ENCODE peak calls at places on chromosome 9, in five cellular contexts. D, E, P, H and B are unnamed samples.

GRCh38 chr9:89659473-89660256 is 54.9 kb downstream of the GADD45G start:
- DNase-seq in E (no peak), P (no peak), H (peak; percentile 59), D (no peak), B (no peak)

GRCh38 chr9:69085523-69086283 is 50.2 kb downstream of the FXN start:
- DNase-seq in E (peak; percentile 75), H (no peak), D (no peak), P (no peak), B (peak; percentile 82)

GRCh38 chr9:130570200-130570599 is 9.2 kb upstream of the FUBP3 start:
- DNase-seq in E (peak; percentile 44), P (no peak), H (no peak), D (no peak), B (peak; percentile 17)

GRCh38 chr9:24041294-24041693 is 215.3 kb upstream of the ELAVL2 start:
- DNase-seq in H (no peak), P (no peak), D (no peak), E (peak; percentile 4), B (no peak)

GRCh38 chr9:127336708-127337352 is 60.1 kb upstream of the SLC2A8 start:
- DNase-seq in H (no peak), P (no peak), D (no peak), E (peak; percentile 94), B (peak; percentile 95)

GRCh38 chr9:33185858-33186257 is 18.7 kb upstream of the B4GALT1 start:
- DNase-seq in D (no peak), H (no peak), E (no peak), P (no peak), B (no peak)

GRCh38 chr9:89363921-89364663 is 45.8 kb downstream of the SECISBP2 start:
- DNase-seq in E (no peak), H (no peak), P (no peak), D (no peak), B (no peak)

GRCh38 chr9:69817202-69817601 is 3.4 kb upstream of the CFAP95 start:
- DNase-seq in E (no peak), P (no peak), H (no peak), D (no peak), B (no peak)

GRCh38 chr9:133609311-133610098 is at the start of gene FAM163B:
- DNase-seq in D (peak; percentile 51), H (peak; percentile 71), P (no peak), E (peak; percentile 49), B (peak; percentile 48)

GRCh38 chr9:94511134-94511942 is 43.5 kb upstream of the PCAT7 start:
- DNase-seq in H (no peak), D (no peak), P (no peak), E (peak; percentile 7), B (no peak)

GRCh38 chr9:93669116-93669957 is 93.0 kb downstream of the PHF2 start:
- DNase-seq in D (peak; percentile 20), E (no peak), P (no peak), H (peak; percentile 63), B (no peak)

GRCh38 chr9:22079873-22080341 is 70.8 kb upstream of the CDKN2B start:
- DNase-seq in E (peak; percentile 80), P (peak; percentile 30), H (no peak), D (no peak), B (peak; percentile 70)

GRCh38 chr9:76630916-76631315 is 133.3 kb upstream of the PCA3 start:
- DNase-seq in H (no peak), P (no peak), E (no peak), D (no peak), B (no peak)

GRCh38 chr9:115231116-115231515 is 113.2 kb upstream of the TNC start:
- DNase-seq in P (no peak), E (no peak), D (no peak), H (no peak), B (no peak)

GRCh38 chr9:653421-653820 is 188.1 kb upstream of the DMRT1 start:
- DNase-seq in E (no peak), P (no peak), H (no peak), D (no peak), B (no peak)

GRCh38 chr9:127116946-127117345 is 5.5 kb downstream of the ANGPTL2 start:
- DNase-seq in D (no peak), E (peak; percentile 28), P (no peak), H (no peak), B (no peak)

GRCh38 chr9:116152941-116153764 is 438 bp upstream of the PAPPA start:
- DNase-seq in H (no peak), P (no peak), E (peak; percentile 63), D (no peak), B (peak; percentile 88)

GRCh38 chr9:13459071-13459470 is 179.6 kb upstream of the MPDZ start:
- DNase-seq in H (no peak), D (no peak), P (no peak), E (no peak), B (no peak)

GRCh38 chr9:80503692-80504400 is 932.1 kb downstream of the TLE4 start:
- DNase-seq in H (no peak), D (no peak), P (no peak), E (peak; percentile 2), B (no peak)

GRCh38 chr9:68727588-68728129 is 22.6 kb downstream of the PIP5K1B start:
- DNase-seq in D (no peak), E (no peak), P (no peak), H (no peak), B (no peak)

GRCh38 chr9:36161187-36161586 is 8.0 kb upstream of the CCIN start:
- DNase-seq in D (no peak), H (peak; percentile 2), P (no peak), E (peak; percentile 53), B (peak; percentile 48)

GRCh38 chr9:111008148-111009075 is 29.9 kb downstream of the LPAR1 start:
- DNase-seq in D (no peak), P (no peak), H (no peak), E (peak; percentile 55), B (peak; percentile 19)

GRCh38 chr9:70013598-70014196 is 30.0 kb upstream of the MAMDC2 start:
- DNase-seq in D (no peak), P (no peak), H (no peak), E (peak; percentile 94), B (peak; percentile 36)

GRCh38 chr9:91101598-91102168 is 260.0 kb downstream of the AUH start:
- DNase-seq in D (no peak), E (no peak), P (no peak), H (peak; percentile 86), B (no peak)

GRCh38 chr9:445033-445432 is 230.4 kb downstream of the DOCK8 start:
- DNase-seq in D (no peak), E (peak; percentile 84), H (no peak), P (no peak), B (peak; percentile 87)

GRCh38 chr9:100686420-100686819 is 108.5 kb downstream of the CAVIN4 start:
- DNase-seq in H (no peak), E (no peak), P (no peak), D (no peak), B (no peak)
- H3K4me3 ChIP-seq in H (no peak overlapping the region), E (no peak overlapping the region), P (no peak overlapping the region), D (no peak overlapping the region), B (no peak overlapping the region)

GRCh38 chr9:114163517-114163924 is 8.2 kb downstream of the COL27A1 start:
- DNase-seq in P (no peak), H (no peak), D (peak; percentile 46), E (peak; percentile 78), B (peak; percentile 73)
- H3K4me3 ChIP-seq in P (no peak overlapping the region), H (no peak overlapping the region), D (no peak overlapping the region), E (no peak overlapping the region), B (peak overlapping the region; percentile 5)

DNA sequence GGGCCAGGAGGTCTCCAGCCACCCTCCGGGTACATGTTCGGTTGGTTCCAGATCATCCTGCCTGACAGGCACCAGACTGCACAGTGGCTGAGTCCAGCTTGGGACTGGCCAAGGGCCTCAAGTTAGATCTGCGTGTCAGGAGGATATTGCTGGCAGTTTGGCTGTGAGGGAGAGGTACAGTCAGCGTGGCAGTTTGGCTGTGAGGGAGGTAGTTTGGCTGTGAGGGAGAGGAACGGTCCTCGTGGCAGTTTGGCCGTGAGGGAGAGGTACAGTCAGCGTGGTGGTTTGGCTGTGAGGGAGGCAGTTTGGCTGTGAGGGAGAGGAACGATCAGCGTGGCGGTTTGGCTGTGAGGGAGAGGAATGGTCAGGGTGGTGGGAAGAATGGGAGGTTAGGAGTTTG is 39.0 kb downstream of the CACNA1B start:
- DNase-seq in H (no peak), D (no peak), P (no peak), E (no peak), B (no peak)
- H3K4me3 ChIP-seq in H (no peak overlapping the region), D (no peak overlapping the region), P (no peak overlapping the region), E (no peak overlapping the region), B (no peak overlapping the region)

GRCh38 chr9:108478871-108479332 is 376.9 kb downstream of the ACTL7B start:
- DNase-seq in E (peak; percentile 89), H (no peak), P (peak; percentile 13), D (no peak), B (peak; percentile 94)

GRCh38 chr9:108475813-108476212 is 380.0 kb downstream of the ACTL7B start:
- DNase-seq in D (no peak), P (no peak), H (no peak), E (no peak), B (peak; percentile 33)

GRCh38 chr9:108478431-108478837 is 377.4 kb downstream of the ACTL7B start:
- DNase-seq in E (peak; percentile 97), D (peak; percentile 43), P (no peak), H (no peak), B (peak; percentile 96)

GRCh38 chr9:108476574-108476973 is 379.2 kb downstream of the ACTL7B start:
- DNase-seq in P (no peak), D (no peak), H (no peak), E (peak; percentile 44), B (no peak)

DNA sequence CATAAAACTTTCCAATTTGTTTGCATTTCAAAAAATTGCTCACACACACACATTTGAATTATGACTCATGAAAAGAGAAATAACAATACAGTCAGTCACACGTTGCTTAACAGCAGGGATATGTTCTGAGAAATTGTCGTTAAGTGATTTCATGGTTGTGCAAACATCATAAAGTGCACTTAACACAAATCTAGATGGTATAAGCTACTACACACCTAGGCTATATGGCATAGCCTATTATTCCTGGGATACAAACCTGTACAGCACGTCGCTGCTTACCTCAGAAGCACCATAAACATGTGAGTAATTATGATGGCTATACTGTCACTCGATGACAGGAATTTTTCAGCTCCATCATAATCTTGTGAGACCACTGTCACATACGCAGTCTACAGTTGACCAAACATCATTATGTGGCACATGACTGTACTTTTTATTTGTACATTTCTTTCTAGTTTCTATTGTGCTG is 378.2 kb downstream of the ACTL7B start:
- DNase-seq in E (peak; percentile 86), D (no peak), P (no peak), H (no peak), B (peak; percentile 87)
- H3K4me3 ChIP-seq in E (no peak overlapping the region), D (no peak overlapping the region), P (no peak overlapping the region), H (no peak overlapping the region), B (no peak overlapping the region)

GRCh38 chr9:19493174-19493811 is 84.5 kb downstream of the ACER2 start:
- DNase-seq in D (peak; percentile 50), H (no peak), E (peak; percentile 75), P (no peak), B (peak; percentile 70)
- H3K4me3 ChIP-seq in D (peak overlapping the region; percentile 24), H (no peak overlapping the region), E (peak overlapping the region; percentile 44), P (no peak overlapping the region), B (peak overlapping the region; percentile 49)

GRCh38 chr9:121294866-121295661 is 27.1 kb downstream of the GSN start:
- DNase-seq in H (no peak), P (no peak), D (no peak), E (no peak), B (no peak)
- H3K4me3 ChIP-seq in H (no peak overlapping the region), P (no peak overlapping the region), D (no peak overlapping the region), E (no peak overlapping the region), B (no peak overlapping the region)